ENCODE peak calls at places on chromosomes 1 and 21, in six cellular contexts. One of them, this sample, is unnamed.

GRCh38 chr1:26181586-26182371 is 4.5 kb downstream of the CNKSR1 start:
- DNase-seq in OCI-LY7: no peak
- DNase-seq in progenitor cell of endocrine pancreas: no peak
- DNase-seq in naive B cell: no peak
- DNase-seq in ACHN: no peak
- DNase-seq in NCI-H748 treated with DMSO at 0.1 percent for 48 hours: no peak
- DNase-seq in this sample: no peak

GRCh38 chr1:3204725-3205124 is 135.7 kb downstream of the PRDM16 start:
- DNase-seq in NCI-H748 treated with DMSO at 0.1 percent for 48 hours: no peak
- DNase-seq in progenitor cell of endocrine pancreas: no peak
- DNase-seq in OCI-LY7: no peak
- DNase-seq in naive B cell: no peak
- DNase-seq in ACHN: no peak
- DNase-seq in this sample: no peak

GRCh38 chr1:24278726-24279125 is 40.4 kb upstream of the GRHL3 start:
- DNase-seq in OCI-LY7: no peak
- DNase-seq in progenitor cell of endocrine pancreas: no peak
- DNase-seq in naive B cell: no peak
- DNase-seq in NCI-H748 treated with DMSO at 0.1 percent for 48 hours: no peak
- DNase-seq in ACHN: no peak
- DNase-seq in this sample: no peak

GRCh38 chr1:182186757-182187146 is 125.2 kb upstream of the ZNF648 start:
- DNase-seq in NCI-H748 treated with DMSO at 0.1 percent for 48 hours: no peak
- DNase-seq in ACHN: no peak
- DNase-seq in OCI-LY7: no peak
- DNase-seq in progenitor cell of endocrine pancreas: no peak
- DNase-seq in naive B cell: no peak
- DNase-seq in this sample: no peak

GRCh38 chr1:32249831-32250525 is 1.1 kb upstream of the LCK start:
- DNase-seq in ACHN: peak
- DNase-seq in OCI-LY7: peak
- DNase-seq in naive B cell: peak
- DNase-seq in progenitor cell of endocrine pancreas: no peak
- DNase-seq in NCI-H748 treated with DMSO at 0.1 percent for 48 hours: no peak
- DNase-seq in this sample: peak

GRCh38 chr21:35796834-35797233 is 263.5 kb downstream of the SETD4 start:
- DNase-seq in progenitor cell of endocrine pancreas: no peak
- DNase-seq in OCI-LY7: no peak
- DNase-seq in naive B cell: no peak
- DNase-seq in ACHN: no peak
- DNase-seq in NCI-H748 treated with DMSO at 0.1 percent for 48 hours: peak
- DNase-seq in this sample: no peak

GRCh38 chr1:242245255-242245654 is 246.4 kb upstream of the MAP1LC3C start:
- DNase-seq in NCI-H748 treated with DMSO at 0.1 percent for 48 hours: no peak
- DNase-seq in progenitor cell of endocrine pancreas: no peak
- DNase-seq in naive B cell: no peak
- DNase-seq in ACHN: no peak
- DNase-seq in OCI-LY7: no peak
- DNase-seq in this sample: no peak

GRCh38 chr1:176056312-176056711 is 150.8 kb downstream of the COP1 start:
- DNase-seq in naive B cell: no peak
- DNase-seq in ACHN: no peak
- DNase-seq in progenitor cell of endocrine pancreas: no peak
- DNase-seq in NCI-H748 treated with DMSO at 0.1 percent for 48 hours: no peak
- DNase-seq in OCI-LY7: no peak
- DNase-seq in this sample: no peak

GRCh38 chr1:188706742-188707141 is 1770.9 kb downstream of the BRINP3 start:
- DNase-seq in OCI-LY7: no peak
- DNase-seq in ACHN: peak
- DNase-seq in progenitor cell of endocrine pancreas: no peak
- DNase-seq in NCI-H748 treated with DMSO at 0.1 percent for 48 hours: no peak
- DNase-seq in naive B cell: no peak
- DNase-seq in this sample: no peak

GRCh38 chr1:202031796-202032195 is 21.4 kb downstream of the ELF3 start:
- DNase-seq in naive B cell: no peak
- DNase-seq in NCI-H748 treated with DMSO at 0.1 percent for 48 hours: no peak
- DNase-seq in progenitor cell of endocrine pancreas: no peak
- DNase-seq in ACHN: no peak
- DNase-seq in OCI-LY7: no peak
- DNase-seq in this sample: no peak

GRCh38 chr1:7857000-7857399 is 4.1 kb upstream of the UTS2 start:
- DNase-seq in OCI-LY7: no peak
- DNase-seq in ACHN: no peak
- DNase-seq in naive B cell: no peak
- DNase-seq in NCI-H748 treated with DMSO at 0.1 percent for 48 hours: no peak
- DNase-seq in progenitor cell of endocrine pancreas: no peak
- DNase-seq in this sample: no peak

GRCh38 chr1:226820935-226821718 is 49.3 kb upstream of the PSEN2 start:
- DNase-seq in OCI-LY7: no peak
- DNase-seq in ACHN: peak
- DNase-seq in progenitor cell of endocrine pancreas: no peak
- DNase-seq in naive B cell: no peak
- DNase-seq in NCI-H748 treated with DMSO at 0.1 percent for 48 hours: no peak
- DNase-seq in this sample: no peak

GRCh38 chr1:16151200-16151708 is 4.6 kb downstream of the EPHA2 start:
- DNase-seq in OCI-LY7: peak
- DNase-seq in ACHN: no peak
- DNase-seq in naive B cell: no peak
- DNase-seq in progenitor cell of endocrine pancreas: no peak
- DNase-seq in NCI-H748 treated with DMSO at 0.1 percent for 48 hours: no peak
- DNase-seq in this sample: no peak

GRCh38 chr1:59672851-59673574 is 141.7 kb upstream of the HOOK1 start:
- DNase-seq in NCI-H748 treated with DMSO at 0.1 percent for 48 hours: no peak
- DNase-seq in progenitor cell of endocrine pancreas: no peak
- DNase-seq in OCI-LY7: no peak
- DNase-seq in naive B cell: no peak
- DNase-seq in ACHN: peak
- DNase-seq in this sample: no peak

GRCh38 chr1:238485906-238486219 is 595.1 kb upstream of the ZP4 start:
- DNase-seq in ACHN: peak
- DNase-seq in naive B cell: no peak
- DNase-seq in NCI-H748 treated with DMSO at 0.1 percent for 48 hours: no peak
- DNase-seq in progenitor cell of endocrine pancreas: no peak
- DNase-seq in OCI-LY7: no peak
- DNase-seq in this sample: no peak

GRCh38 chr1:59952065-59952464 is 25.5 kb upstream of the CYP2J2 start:
- DNase-seq in progenitor cell of endocrine pancreas: no peak
- DNase-seq in ACHN: no peak
- DNase-seq in NCI-H748 treated with DMSO at 0.1 percent for 48 hours: no peak
- DNase-seq in OCI-LY7: no peak
- DNase-seq in naive B cell: no peak
- DNase-seq in this sample: no peak

GRCh38 chr21:15221799-15222386 is 157.1 kb upstream of the NRIP1 start:
- DNase-seq in progenitor cell of endocrine pancreas: no peak
- DNase-seq in NCI-H748 treated with DMSO at 0.1 percent for 48 hours: no peak
- DNase-seq in naive B cell: no peak
- DNase-seq in OCI-LY7: no peak
- DNase-seq in ACHN: no peak
- DNase-seq in this sample: peak

GRCh38 chr21:41375875-41376274 is 14.0 kb downstream of the MX2 start:
- DNase-seq in naive B cell: no peak
- DNase-seq in progenitor cell of endocrine pancreas: no peak
- DNase-seq in OCI-LY7: no peak
- DNase-seq in NCI-H748 treated with DMSO at 0.1 percent for 48 hours: no peak
- DNase-seq in ACHN: no peak
- DNase-seq in this sample: no peak

GRCh38 chr1:209267968-209268367 is 315.5 kb upstream of the CAMK1G start:
- DNase-seq in NCI-H748 treated with DMSO at 0.1 percent for 48 hours: no peak
- DNase-seq in OCI-LY7: no peak
- DNase-seq in ACHN: no peak
- DNase-seq in progenitor cell of endocrine pancreas: no peak
- DNase-seq in naive B cell: no peak
- DNase-seq in this sample: no peak

GRCh38 chr1:114833421-114833820 is 21.2 kb upstream of the SYCP1 start:
- DNase-seq in OCI-LY7: no peak
- DNase-seq in progenitor cell of endocrine pancreas: no peak
- DNase-seq in ACHN: no peak
- DNase-seq in NCI-H748 treated with DMSO at 0.1 percent for 48 hours: no peak
- DNase-seq in naive B cell: no peak
- DNase-seq in this sample: no peak

GRCh38 chr1:5921129-5921528 is 71.1 kb downstream of the NPHP4 start:
- DNase-seq in OCI-LY7: no peak
- DNase-seq in progenitor cell of endocrine pancreas: no peak
- DNase-seq in naive B cell: no peak
- DNase-seq in ACHN: no peak
- DNase-seq in NCI-H748 treated with DMSO at 0.1 percent for 48 hours: no peak
- DNase-seq in this sample: no peak

GRCh38 chr1:119276558-119276957 is 92.0 kb upstream of the HAO2 start:
- DNase-seq in progenitor cell of endocrine pancreas: no peak
- DNase-seq in OCI-LY7: no peak
- DNase-seq in ACHN: peak
- DNase-seq in naive B cell: no peak
- DNase-seq in NCI-H748 treated with DMSO at 0.1 percent for 48 hours: peak
- DNase-seq in this sample: no peak

GRCh38 chr21:33211732-33212131 is 18.0 kb upstream of the IFNAR2 start:
- DNase-seq in naive B cell: no peak
- DNase-seq in OCI-LY7: peak
- DNase-seq in NCI-H748 treated with DMSO at 0.1 percent for 48 hours: no peak
- DNase-seq in progenitor cell of endocrine pancreas: no peak
- DNase-seq in ACHN: no peak
- DNase-seq in this sample: no peak

GRCh38 chr1:231359113-231359512 is 21.0 kb downstream of the SPRTN start:
- DNase-seq in NCI-H748 treated with DMSO at 0.1 percent for 48 hours: no peak
- DNase-seq in naive B cell: no peak
- DNase-seq in OCI-LY7: no peak
- DNase-seq in progenitor cell of endocrine pancreas: no peak
- DNase-seq in ACHN: no peak
- DNase-seq in this sample: no peak

GRCh38 chr1:147669475-147670318 is 627 bp downstream of the ACP6 start:
- DNase-seq in NCI-H748 treated with DMSO at 0.1 percent for 48 hours: peak
- DNase-seq in progenitor cell of endocrine pancreas: peak
- DNase-seq in ACHN: peak
- DNase-seq in OCI-LY7: peak
- DNase-seq in naive B cell: peak
- DNase-seq in this sample: peak

GRCh38 chr1:112707217-112708001 is 482 bp upstream of the RHOC start:
- DNase-seq in NCI-H748 treated with DMSO at 0.1 percent for 48 hours: peak
- DNase-seq in OCI-LY7: peak
- DNase-seq in naive B cell: peak
- DNase-seq in progenitor cell of endocrine pancreas: peak
- DNase-seq in ACHN: peak
- DNase-seq in this sample: peak

GRCh38 chr1:243902100-243902499 is 52.1 kb upstream of the AKT3 start:
- DNase-seq in OCI-LY7: no peak
- DNase-seq in NCI-H748 treated with DMSO at 0.1 percent for 48 hours: no peak
- DNase-seq in progenitor cell of endocrine pancreas: no peak
- DNase-seq in naive B cell: no peak
- DNase-seq in ACHN: no peak
- DNase-seq in this sample: no peak

GRCh38 chr21:32120231-32120630 is 158.6 kb downstream of the MIS18A start:
- DNase-seq in naive B cell: no peak
- DNase-seq in ACHN: no peak
- DNase-seq in progenitor cell of endocrine pancreas: no peak
- DNase-seq in NCI-H748 treated with DMSO at 0.1 percent for 48 hours: no peak
- DNase-seq in OCI-LY7: no peak
- DNase-seq in this sample: no peak

GRCh38 chr1:64745986-64746940 is 1.4 kb downstream of the RAVER2 start:
- DNase-seq in naive B cell: no peak
- DNase-seq in progenitor cell of endocrine pancreas: no peak
- DNase-seq in NCI-H748 treated with DMSO at 0.1 percent for 48 hours: no peak
- DNase-seq in ACHN: no peak
- DNase-seq in OCI-LY7: no peak
- DNase-seq in this sample: no peak

GRCh38 chr1:211411639-211412038 is 80.3 kb downstream of the RD3 start:
- DNase-seq in progenitor cell of endocrine pancreas: no peak
- DNase-seq in ACHN: no peak
- DNase-seq in naive B cell: no peak
- DNase-seq in OCI-LY7: no peak
- DNase-seq in NCI-H748 treated with DMSO at 0.1 percent for 48 hours: no peak
- DNase-seq in this sample: no peak

GRCh38 chr1:76237201-76237600 is 162.7 kb downstream of the ST6GALNAC3 start:
- DNase-seq in ACHN: no peak
- DNase-seq in OCI-LY7: no peak
- DNase-seq in naive B cell: no peak
- DNase-seq in progenitor cell of endocrine pancreas: no peak
- DNase-seq in NCI-H748 treated with DMSO at 0.1 percent for 48 hours: no peak
- DNase-seq in this sample: no peak

GRCh38 chr1:206658264-206658980 is 23.1 kb downstream of the DYRK3 start:
- DNase-seq in progenitor cell of endocrine pancreas: peak
- DNase-seq in OCI-LY7: peak
- DNase-seq in naive B cell: peak
- DNase-seq in ACHN: peak
- DNase-seq in NCI-H748 treated with DMSO at 0.1 percent for 48 hours: no peak
- DNase-seq in this sample: peak

GRCh38 chr1:212920895-212921294 is 29.4 kb upstream of the VASH2 start:
- DNase-seq in ACHN: no peak
- DNase-seq in naive B cell: no peak
- DNase-seq in OCI-LY7: peak
- DNase-seq in progenitor cell of endocrine pancreas: no peak
- DNase-seq in NCI-H748 treated with DMSO at 0.1 percent for 48 hours: no peak
- DNase-seq in this sample: no peak

This sample was measured in activated naive CD4-positive, alpha-beta T cell treated with anti-CD3 and anti-CD28 coated beads, Interleukin-2, amount 50 U/mL, for 72 hours.